ENCODE peak calls at places on chromosomes 4 and X, in four cellular contexts. One of them, this sample, is unnamed.

GRCh38 chr4:136741468-136741867 is 790.8 kb downstream of the PCDH18 start:
- DNase-seq in IMR-90: peak; percentile 81
- DNase-seq in H9: no peak
- DNase-seq in H1: no peak
- DNase-seq in this sample: no peak

GRCh38 chrX:97308161-97308560 is 424.5 kb downstream of the RPA4 start:
- DNase-seq in IMR-90: peak; percentile 17
- DNase-seq in H9: no peak
- DNase-seq in H1: no peak
- DNase-seq in this sample: no peak

GRCh38 chrX:130645955-130646583 is 244.3 kb downstream of the RBMX2 start:
- DNase-seq in IMR-90: no peak
- DNase-seq in H9: no peak
- DNase-seq in H1: no peak
- DNase-seq in this sample: no peak

GRCh38 chrX:48683411-48683982 is at the start of gene WAS:
- DNase-seq in IMR-90: no peak
- DNase-seq in H9: no peak
- DNase-seq in H1: no peak
- DNase-seq in this sample: no peak

GRCh38 chr4:126924237-126924636 is 708.5 kb upstream of the INTU start:
- DNase-seq in IMR-90: no peak
- DNase-seq in H9: no peak
- DNase-seq in H1: no peak
- DNase-seq in this sample: no peak

GRCh38 chrX:150905293-150905692 is 6.8 kb upstream of the CD99L2 start:
- DNase-seq in IMR-90: no peak
- DNase-seq in H9: no peak
- DNase-seq in H1: no peak
- DNase-seq in this sample: no peak

GRCh38 chr4:144582105-144582850 is 63.7 kb upstream of the HHIP start:
- DNase-seq in IMR-90: peak; percentile 45
- DNase-seq in H9: no peak
- DNase-seq in H1: no peak
- DNase-seq in this sample: no peak

GRCh38 chrX:5242091-5242790 is 986.4 kb downstream of the NLGN4X start:
- DNase-seq in IMR-90: no peak
- DNase-seq in H9: peak; percentile 56
- DNase-seq in H1: peak; percentile 1
- DNase-seq in this sample: peak; percentile 65

GRCh38 chr4:166816901-166817300 is 417.4 kb downstream of the SPOCK3 start:
- DNase-seq in IMR-90: no peak
- DNase-seq in H9: no peak
- DNase-seq in H1: no peak
- DNase-seq in this sample: no peak

GRCh38 chrX:65595460-65595876 is 60.9 kb upstream of the LAS1L start:
- DNase-seq in IMR-90: peak; percentile 93
- DNase-seq in H9: peak; percentile 90
- DNase-seq in H1: peak; percentile 73
- DNase-seq in this sample: peak; percentile 95

GRCh38 chrX:125505207-125505606 is 185.5 kb downstream of the TEX13C start:
- DNase-seq in IMR-90: no peak
- DNase-seq in H9: no peak
- DNase-seq in H1: no peak
- DNase-seq in this sample: no peak

GRCh38 chrX:70257599-70258288 is 2.3 kb downstream of the P2RY4 start:
- DNase-seq in IMR-90: no peak
- DNase-seq in H9: no peak
- DNase-seq in H1: no peak
- DNase-seq in this sample: no peak

GRCh38 chr4:95363966-95364365 is 184.8 kb downstream of the UNC5C start:
- DNase-seq in IMR-90: no peak
- DNase-seq in H9: no peak
- DNase-seq in H1: no peak
- DNase-seq in this sample: no peak

GRCh38 chr4:13966241-13967195 is 339.0 kb upstream of the BOD1L1 start:
- DNase-seq in IMR-90: peak; percentile 82
- DNase-seq in H9: no peak
- DNase-seq in H1: no peak
- DNase-seq in this sample: peak; percentile 58

GRCh38 chr4:152229782-152230289 is 306.1 kb downstream of the FBXW7 start:
- DNase-seq in IMR-90: no peak
- DNase-seq in H9: peak; percentile 51
- DNase-seq in H1: no peak
- DNase-seq in this sample: peak; percentile 47

GRCh38 chr4:72970756-72971155 is 98.8 kb downstream of the COX18 start:
- DNase-seq in IMR-90: no peak
- DNase-seq in H9: no peak
- DNase-seq in H1: no peak
- DNase-seq in this sample: no peak

GRCh38 chr4:38523524-38524448 is 140.2 kb upstream of the KLF3 start:
- DNase-seq in IMR-90: no peak
- DNase-seq in H9: no peak
- DNase-seq in H1: no peak
- DNase-seq in this sample: no peak

DNA sequence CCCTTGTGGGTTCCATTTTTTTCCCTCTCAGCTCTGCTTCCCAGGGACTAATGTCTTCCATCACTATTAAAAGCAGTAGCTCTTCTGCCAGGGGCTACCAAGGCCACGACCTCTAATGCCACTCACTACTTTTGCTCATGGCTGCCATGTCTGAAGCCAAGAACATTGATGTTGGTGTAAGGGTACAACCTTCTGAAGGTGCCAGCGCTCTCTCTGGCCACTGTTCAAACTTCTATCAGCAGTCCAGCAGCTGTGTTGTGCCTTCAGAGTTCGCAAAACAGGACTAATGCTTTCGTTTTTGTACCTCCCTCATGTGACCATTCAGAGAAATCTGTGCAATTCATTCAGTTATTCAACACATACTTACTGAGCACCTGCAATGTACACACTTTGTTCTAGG is 121.5 kb upstream of the ENPEP start:
- DNase-seq in IMR-90: no peak
- DNase-seq in H9: no peak
- DNase-seq in H1: no peak
- DNase-seq in this sample: no peak
- H2BK120ac ChIP-seq in IMR-90: no peak overlapping the region
- H2BK120ac ChIP-seq in H9: no peak overlapping the region
- H2BK120ac ChIP-seq in H1: no peak overlapping the region
- H2BK120ac ChIP-seq in this sample: no peak overlapping the region

GRCh38 chr4:77849278-77849965 is 13.2 kb upstream of the MRPL1 start:
- DNase-seq in IMR-90: no peak
- DNase-seq in H9: no peak
- DNase-seq in H1: no peak
- DNase-seq in this sample: no peak

GRCh38 chr4:77854431-77855111 is 8.1 kb upstream of the MRPL1 start:
- DNase-seq in IMR-90: no peak
- DNase-seq in H9: no peak
- DNase-seq in H1: no peak
- DNase-seq in this sample: no peak

GRCh38 chr4:77856152-77856551 is 6.5 kb upstream of the MRPL1 start:
- DNase-seq in IMR-90: no peak
- DNase-seq in H9: no peak
- DNase-seq in H1: no peak
- DNase-seq in this sample: no peak

GRCh38 chr4:77852892-77853495 is 9.6 kb upstream of the MRPL1 start:
- DNase-seq in IMR-90: no peak
- DNase-seq in H9: no peak
- DNase-seq in H1: no peak
- DNase-seq in this sample: no peak
- H3K27ac ChIP-seq in IMR-90: no peak overlapping the region
- H3K27ac ChIP-seq in H9: no peak overlapping the region
- H3K27ac ChIP-seq in H1: no peak overlapping the region
- H3K27ac ChIP-seq in this sample: no peak overlapping the region

DNA sequence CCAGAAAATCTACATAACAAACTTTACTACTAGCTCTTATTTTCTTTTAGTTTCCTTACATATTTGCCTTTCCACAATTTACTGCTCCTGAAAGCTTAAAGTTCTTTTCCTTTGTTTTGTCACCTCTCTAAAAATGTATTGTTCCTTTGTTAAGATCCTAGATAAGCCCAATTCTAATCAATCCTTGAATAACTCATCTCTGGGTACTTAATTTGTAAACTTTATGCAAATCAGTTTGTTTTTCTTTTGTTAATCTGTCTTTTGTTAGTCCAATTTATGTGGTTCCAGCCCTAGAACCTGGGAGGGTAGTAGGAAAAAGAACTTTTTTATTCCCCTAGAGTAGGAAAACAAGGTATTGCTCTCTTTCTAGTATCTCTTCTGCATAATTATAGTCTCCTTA is 444.7 kb downstream of the PCDH10 start:
- DNase-seq in IMR-90: no peak
- DNase-seq in H9: no peak
- DNase-seq in H1: no peak
- DNase-seq in this sample: peak; percentile 51
- H3K56ac ChIP-seq in IMR-90: no peak overlapping the region
- H3K56ac ChIP-seq in H9: no peak overlapping the region
- H3K56ac ChIP-seq in H1: no peak overlapping the region
- H3K56ac ChIP-seq in this sample: no peak overlapping the region

GRCh38 chr4:78171482-78171881 is 114.4 kb downstream of the FRAS1 start:
- DNase-seq in IMR-90: no peak
- DNase-seq in H9: peak; percentile 59
- DNase-seq in H1: no peak
- DNase-seq in this sample: peak; percentile 66
- H2BK120ac ChIP-seq in IMR-90: no peak overlapping the region
- H2BK120ac ChIP-seq in H9: no peak overlapping the region
- H2BK120ac ChIP-seq in H1: no peak overlapping the region
- H2BK120ac ChIP-seq in this sample: no peak overlapping the region

GRCh38 chrX:2320580-2321327 is 180.0 kb downstream of the DHRSX start:
- DNase-seq in IMR-90: peak; percentile 77
- DNase-seq in H9: no peak
- DNase-seq in H1: no peak
- DNase-seq in this sample: peak; percentile 8
- H3K27ac ChIP-seq in IMR-90: peak overlapping the region; percentile 62
- H3K27ac ChIP-seq in H9: no peak overlapping the region
- H3K27ac ChIP-seq in H1: no peak overlapping the region
- H3K27ac ChIP-seq in this sample: no peak overlapping the region

GRCh38 chrX:24828147-24828546 is 134.4 kb downstream of the POLA1 start:
- DNase-seq in IMR-90: no peak
- DNase-seq in H9: no peak
- DNase-seq in H1: no peak
- DNase-seq in this sample: peak; percentile 13
- H3K56ac ChIP-seq in IMR-90: no peak overlapping the region
- H3K56ac ChIP-seq in H9: no peak overlapping the region
- H3K56ac ChIP-seq in H1: no peak overlapping the region
- H3K56ac ChIP-seq in this sample: no peak overlapping the region

GRCh38 chr4:141019772-141020171 is 113.5 kb downstream of the RNF150 start:
- DNase-seq in IMR-90: no peak
- DNase-seq in H9: no peak
- DNase-seq in H1: no peak
- DNase-seq in this sample: no peak

GRCh38 chr4:141020801-141021261 is 112.4 kb downstream of the RNF150 start:
- DNase-seq in IMR-90: peak; percentile 68
- DNase-seq in H9: no peak
- DNase-seq in H1: no peak
- DNase-seq in this sample: no peak

GRCh38 chr4:141022221-141022760 is 111.0 kb downstream of the RNF150 start:
- DNase-seq in IMR-90: no peak
- DNase-seq in H9: no peak
- DNase-seq in H1: no peak
- DNase-seq in this sample: no peak

GRCh38 chr4:141021397-141022194 is 111.7 kb downstream of the RNF150 start:
- DNase-seq in IMR-90: no peak
- DNase-seq in H9: no peak
- DNase-seq in H1: no peak
- DNase-seq in this sample: no peak

DNA sequence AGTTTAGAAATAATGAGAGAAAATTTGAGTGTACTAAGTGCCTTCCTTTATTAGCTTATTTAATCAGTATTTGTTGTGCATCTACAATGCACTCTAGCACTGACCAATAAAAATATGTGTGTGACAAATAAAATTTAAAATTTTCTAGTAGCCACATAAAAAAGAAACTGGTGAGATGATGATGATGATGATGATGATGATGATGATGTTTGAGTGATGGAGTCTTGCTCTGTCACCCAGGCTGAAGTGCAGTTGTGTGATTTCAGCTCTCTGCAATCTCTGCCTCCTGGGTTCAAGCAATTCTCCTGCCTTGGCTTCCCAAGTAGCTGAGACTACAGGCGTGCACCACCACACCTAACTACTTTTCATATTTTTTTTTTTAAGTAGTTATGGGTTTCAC is 110.2 kb downstream of the RNF150 start:
- DNase-seq in IMR-90: no peak
- DNase-seq in H9: no peak
- DNase-seq in H1: no peak
- DNase-seq in this sample: no peak
- H2BK120ac ChIP-seq in IMR-90: no peak overlapping the region
- H2BK120ac ChIP-seq in H9: no peak overlapping the region
- H2BK120ac ChIP-seq in H1: no peak overlapping the region
- H2BK120ac ChIP-seq in this sample: no peak overlapping the region

GRCh38 chr4:64394469-64394868 is 14.8 kb downstream of the TECRL start:
- DNase-seq in IMR-90: no peak
- DNase-seq in H9: no peak
- DNase-seq in H1: no peak
- DNase-seq in this sample: no peak
- H3K27ac ChIP-seq in IMR-90: no peak overlapping the region
- H3K27ac ChIP-seq in H9: no peak overlapping the region
- H3K27ac ChIP-seq in H1: no peak overlapping the region
- H3K27ac ChIP-seq in this sample: no peak overlapping the region

GRCh38 chrX:24988314-24988713 is 27.5 kb downstream of the ARX start:
- DNase-seq in IMR-90: no peak
- DNase-seq in H9: no peak
- DNase-seq in H1: no peak
- DNase-seq in this sample: no peak

GRCh38 chrX:24990585-24990984 is 25.2 kb downstream of the ARX start:
- DNase-seq in IMR-90: no peak
- DNase-seq in H9: peak; percentile 43
- DNase-seq in H1: no peak
- DNase-seq in this sample: peak; percentile 26

GRCh38 chrX:24985120-24985519 is 30.6 kb downstream of the ARX start:
- DNase-seq in IMR-90: no peak
- DNase-seq in H9: no peak
- DNase-seq in H1: no peak
- DNase-seq in this sample: no peak

GRCh38 chrX:24983931-24984330 is 31.8 kb downstream of the ARX start:
- DNase-seq in IMR-90: no peak
- DNase-seq in H9: no peak
- DNase-seq in H1: no peak
- DNase-seq in this sample: no peak

GRCh38 chrX:24987731-24988130 is 28.0 kb downstream of the ARX start:
- DNase-seq in IMR-90: no peak
- DNase-seq in H9: no peak
- DNase-seq in H1: no peak
- DNase-seq in this sample: no peak
- H3K56ac ChIP-seq in IMR-90: no peak overlapping the region
- H3K56ac ChIP-seq in H9: no peak overlapping the region
- H3K56ac ChIP-seq in H1: no peak overlapping the region
- H3K56ac ChIP-seq in this sample: no peak overlapping the region

DNA sequence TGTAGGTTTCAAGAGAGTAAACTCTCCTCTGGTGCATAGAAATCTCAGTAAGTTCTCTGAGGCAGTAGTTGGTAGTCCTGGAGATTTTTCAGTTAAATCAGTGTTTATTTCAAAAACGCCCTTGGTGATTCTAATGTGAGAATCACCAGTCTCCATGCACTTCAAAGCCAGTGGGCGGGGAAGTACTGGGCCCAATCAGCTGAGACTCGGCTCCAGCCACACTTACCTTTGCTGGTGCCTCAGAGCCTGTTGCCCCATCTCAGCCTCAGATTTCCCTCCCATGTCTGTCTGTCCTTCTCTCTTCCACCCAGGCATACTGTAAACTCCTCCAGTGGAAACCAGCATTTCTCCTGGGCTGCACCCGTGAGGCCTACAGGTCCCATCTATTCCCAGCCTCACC is 7.4 kb upstream of the MGST2 start:
- DNase-seq in IMR-90: no peak
- DNase-seq in H9: peak; percentile 58
- DNase-seq in H1: no peak
- DNase-seq in this sample: no peak
- H2BK120ac ChIP-seq in IMR-90: peak overlapping the region; percentile 15
- H2BK120ac ChIP-seq in H9: no peak overlapping the region
- H2BK120ac ChIP-seq in H1: no peak overlapping the region
- H2BK120ac ChIP-seq in this sample: no peak overlapping the region